ENCODE peak calls at places on chromosomes 11 and 22, in five cellular contexts. H is Caco-2, K is tibial nerve, S is GM23248, C is cardiac muscle cell. V is an unnamed sample.

GRCh38 chr11:121304750-121305149 is 12.2 kb downstream of the SC5D start:
- DNase-seq in H (no peak), K (no peak), S (peak; percentile 25), C (no peak), V (no peak)

GRCh38 chr11:102467080-102467708 is 14.6 kb upstream of the TMEM123 start:
- DNase-seq in H (no peak), K (no peak), S (no peak), C (no peak), V (no peak)

GRCh38 chr22:18012528-18012927 is 11.8 kb downstream of the MICAL3 start:
- DNase-seq in H (peak; percentile 20), K (no peak), S (peak; percentile 50), C (no peak), V (no peak)

GRCh38 chr11:69914286-69915150 is 95.3 kb upstream of the FGF3 start:
- DNase-seq in H (no peak), K (no peak), S (no peak), C (no peak), V (no peak)

GRCh38 chr22:17501679-17502285 is 61.5 kb upstream of the SLC25A18 start:
- DNase-seq in H (peak; percentile 64), K (peak; percentile 63), S (peak; percentile 70), C (peak; percentile 69), V (no peak)

GRCh38 chr22:46312056-46312455 is 15.4 kb downstream of the GTSE1 start:
- DNase-seq in H (no peak), K (no peak), S (no peak), C (no peak), V (no peak)

GRCh38 chr11:127493330-127493729 is 492.8 kb upstream of the KIRREL3 start:
- DNase-seq in H (peak; percentile 41), K (no peak), S (peak; percentile 52), C (peak; percentile 29), V (no peak)

GRCh38 chr22:47056361-47056760 is 293.9 kb downstream of the TBC1D22A start:
- DNase-seq in H (no peak), K (no peak), S (no peak), C (no peak), V (no peak)

GRCh38 chr11:33670250-33671011 is 30.2 kb downstream of the C11orf91 start:
- DNase-seq in H (no peak), K (no peak), S (peak; percentile 88), C (no peak), V (no peak)

GRCh38 chr11:11265994-11266606 is 87.0 kb downstream of the CSNK2A3 start:
- DNase-seq in H (peak; percentile 78), K (peak; percentile 17), S (peak; percentile 50), C (peak; percentile 56), V (peak; percentile 32)

GRCh38 chr22:20315337-20316216 is 4.3 kb downstream of the DGCR6L start:
- DNase-seq in H (no peak), K (peak; percentile 1), S (no peak), C (no peak), V (no peak)

GRCh38 chr11:61940466-61940865 is 9.7 kb upstream of the BEST1 start:
- DNase-seq in H (no peak), K (no peak), S (no peak), C (no peak), V (no peak)

GRCh38 chr11:105032495-105032894 is 2.4 kb downstream of the CASP1 start:
- DNase-seq in H (no peak), K (no peak), S (no peak), C (no peak), V (no peak)

GRCh38 chr11:6526411-6527135 is 29.5 kb downstream of the DNHD1 start:
- DNase-seq in H (no peak), K (no peak), S (peak; percentile 19), C (no peak), V (no peak)

GRCh38 chr11:69152748-69153446 is 2.8 kb upstream of the SMIM38 start:
- DNase-seq in H (no peak), K (no peak), S (no peak), C (peak; percentile 48), V (no peak)

GRCh38 chr11:101401245-101401644 is 182.6 kb downstream of the TRPC6 start:
- DNase-seq in H (no peak), K (no peak), S (peak; percentile 12), C (no peak), V (no peak)

GRCh38 chr11:45832835-45833446 is 14.3 kb upstream of the CRY2 start:
- DNase-seq in H (no peak), K (no peak), S (no peak), C (no peak), V (no peak)

GRCh38 chr22:39351689-39352214 is 2.0 kb downstream of the SYNGR1 start:
- DNase-seq in H (no peak), K (no peak), S (peak; percentile 22), C (peak; percentile 43), V (no peak)

GRCh38 chr22:26174280-26174679 is 5.0 kb downstream of the SEZ6L start:
- DNase-seq in H (peak; percentile 36), K (no peak), S (peak; percentile 48), C (peak; percentile 20), V (no peak)

GRCh38 chr11:66224226-66224850 is 44.1 kb upstream of the RAB1B start:
- DNase-seq in H (no peak), K (no peak), S (no peak), C (no peak), V (no peak)

GRCh38 chr11:57460017-57460755 is at the start of gene RTN4RL2:
- DNase-seq in H (peak; percentile 76), K (no peak), S (peak; percentile 67), C (peak; percentile 67), V (peak; percentile 58)

GRCh38 chr11:63564056-63564784 is 1.0 kb upstream of the PLAAT2 start:
- DNase-seq in H (no peak), K (no peak), S (no peak), C (no peak), V (no peak)

GRCh38 chr11:88484873-88485621 is 147.5 kb upstream of the CTSC start:
- DNase-seq in H (peak; percentile 70), K (no peak), S (peak; percentile 44), C (peak; percentile 52), V (peak; percentile 15)

GRCh38 chr11:19355601-19356000 is 114.9 kb upstream of the E2F8 start:
- DNase-seq in H (no peak), K (no peak), S (peak; percentile 21), C (no peak), V (peak; percentile 49)

GRCh38 chr11:19359425-19360000 is 118.8 kb upstream of the E2F8 start:
- DNase-seq in H (no peak), K (no peak), S (peak; percentile 66), C (no peak), V (no peak)
- H3K27me3 ChIP-seq in H (no peaks in the 10 kb centered on the region), K (no peaks in the 10 kb centered on the region), S (no peaks in the 10 kb centered on the region), C (peaks cover 18% of the 10 kb centered on the region), V (no peaks in the 10 kb centered on the region)

GRCh38 chr11:103644676-103645075 is 391.8 kb upstream of the DDI1 start:
- DNase-seq in H (no peak), K (no peak), S (no peak), C (no peak), V (no peak)

GRCh38 chr11:103649401-103649895 is 387.0 kb upstream of the DDI1 start:
- DNase-seq in H (no peak), K (no peak), S (no peak), C (no peak), V (no peak)

GRCh38 chr11:103648670-103649400 is 387.6 kb upstream of the DDI1 start:
- DNase-seq in H (no peak), K (no peak), S (peak; percentile 35), C (no peak), V (no peak)

GRCh38 chr11:103650330-103650729 is 386.1 kb upstream of the DDI1 start:
- DNase-seq in H (no peak), K (no peak), S (no peak), C (no peak), V (no peak)

DNA sequence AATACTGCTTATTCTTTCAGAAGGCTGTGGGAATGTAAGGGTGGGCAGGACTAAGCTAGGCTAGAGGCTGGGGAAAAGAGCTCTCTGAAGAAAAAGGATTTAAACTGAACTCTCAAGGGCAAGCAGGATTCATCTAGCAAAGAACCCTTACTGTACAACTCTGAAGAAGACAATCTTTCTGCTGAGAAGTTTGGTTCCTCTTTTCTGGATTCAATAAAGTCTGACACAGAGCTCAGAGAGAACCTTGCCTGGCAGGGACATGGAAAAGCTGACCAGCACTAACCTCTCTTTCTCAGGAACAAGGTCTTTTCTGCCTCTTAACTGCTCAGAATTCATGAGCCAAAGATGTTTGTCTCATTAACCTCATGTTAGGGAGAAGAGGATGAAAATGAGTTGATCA is 388.4 kb upstream of the DDI1 start:
- DNase-seq in H (no peak), K (no peak), S (no peak), C (no peak), V (no peak)
- H3K27me3 ChIP-seq in H (no peaks in the 10 kb centered on the region), K (no peaks in the 10 kb centered on the region), S (no peaks in the 10 kb centered on the region), C (no peaks in the 10 kb centered on the region), V (no peaks in the 10 kb centered on the region)

GRCh38 chr11:112481431-112481830 is 220.8 kb upstream of the PLET1 start:
- DNase-seq in H (no peak), K (no peak), S (no peak), C (no peak), V (no peak)

GRCh38 chr11:112477152-112477928 is 216.7 kb upstream of the PLET1 start:
- DNase-seq in H (no peak), K (no peak), S (no peak), C (no peak), V (no peak)

GRCh38 chr11:112481893-112482292 is 221.2 kb upstream of the PLET1 start:
- DNase-seq in H (no peak), K (no peak), S (no peak), C (no peak), V (no peak)

GRCh38 chr11:112477929-112478317 is 217.3 kb upstream of the PLET1 start:
- DNase-seq in H (no peak), K (no peak), S (no peak), C (no peak), V (no peak)

GRCh38 chr11:112478806-112479205 is 218.1 kb upstream of the PLET1 start:
- DNase-seq in H (no peak), K (no peak), S (no peak), C (no peak), V (no peak)
- H3K27me3 ChIP-seq in H (peaks cover 2% of the 10 kb centered on the region), K (no peaks in the 10 kb centered on the region), S (no peaks in the 10 kb centered on the region), C (no peaks in the 10 kb centered on the region), V (no peaks in the 10 kb centered on the region)

GRCh38 chr22:36002084-36002483 is 26.5 kb downstream of the RBFOX2 start:
- DNase-seq in H (no peak), K (no peak), S (no peak), C (no peak), V (no peak)

GRCh38 chr22:36008565-36008964 is 20.1 kb downstream of the RBFOX2 start:
- DNase-seq in H (no peak), K (no peak), S (no peak), C (no peak), V (no peak)

GRCh38 chr22:36002861-36003260 is 25.8 kb downstream of the RBFOX2 start:
- DNase-seq in H (no peak), K (no peak), S (no peak), C (no peak), V (no peak)

GRCh38 chr22:36008131-36008530 is 20.5 kb downstream of the RBFOX2 start:
- DNase-seq in H (no peak), K (no peak), S (no peak), C (no peak), V (no peak)

GRCh38 chr22:36003972-36004674 is 24.5 kb downstream of the RBFOX2 start:
- DNase-seq in H (no peak), K (no peak), S (no peak), C (no peak), V (no peak)
- H3K27me3 ChIP-seq in H (no peaks in the 10 kb centered on the region), K (no peaks in the 10 kb centered on the region), S (no peaks in the 10 kb centered on the region), C (no peaks in the 10 kb centered on the region), V (no peaks in the 10 kb centered on the region)